ENCODE peak calls at places on chromosomes 13 and 19, in eight cellular contexts. U is right lobe of liver, Y is HFF-Myc, N is IMR-90, K is fibroblast of lung, Q is OCI-LY7, M is fibroblast of mammary gland, B is pancreas. D is an unnamed sample.

GRCh38 chr13:31045621-31046081 is 113.2 kb downstream of the TEX26 start:
- DNase-seq in U (no peak), M (peak), Y (peak), N (peak), B (no peak), K (peak), Q (no peak), D (peak)

GRCh38 chr13:109451726-109452125 is 334.7 kb downstream of the IRS2 start:
- DNase-seq in B (no peak), K (no peak), N (no peak), U (no peak), Y (no peak), M (no peak), Q (no peak), D (peak)

GRCh38 chr13:36904219-36904618 is 15.8 kb downstream of the SMAD9 start:
- DNase-seq in M (no peak), Y (no peak), K (no peak), N (no peak), U (no peak), Q (no peak), B (no peak), D (no peak)

GRCh38 chr19:31304877-31305312 is 44.3 kb downstream of the TSHZ3 start:
- DNase-seq in Y (no peak), M (peak), K (peak), U (no peak), B (no peak), Q (no peak), N (no peak), D (no peak)

GRCh38 chr13:82571653-82572052 is 1310.6 kb downstream of the SLITRK1 start:
- DNase-seq in K (no peak), B (no peak), M (no peak), N (no peak), Y (no peak), U (no peak), Q (no peak), D (no peak)

GRCh38 chr13:97798836-97799235 is 154.6 kb upstream of the IPO5 start:
- DNase-seq in Q (no peak), M (peak), B (no peak), Y (peak), N (peak), K (peak), U (no peak), D (peak)

GRCh38 chr13:89726690-89727435 is 1620.6 kb upstream of the MIR17HG start:
- DNase-seq in N (peak), U (no peak), Q (no peak), B (no peak), Y (no peak), M (peak), K (peak), D (peak)

GRCh38 chr13:36369268-36370107 is 23.3 kb upstream of the SPART start:
- DNase-seq in K (peak), Y (no peak), U (peak), N (peak), Q (no peak), M (peak), B (no peak), D (peak)

GRCh38 chr19:45508931-45509691 is 1.8 kb downstream of the VASP start:
- DNase-seq in Q (peak), B (peak), K (peak), M (peak), U (peak), N (peak), Y (no peak), D (peak)

GRCh38 chr13:100721885-100722512 is 47.4 kb upstream of the TMTC4 start:
- DNase-seq in Q (peak), U (peak), M (peak), B (peak), N (peak), K (peak), Y (peak), D (peak)

GRCh38 chr19:54646331-54646841 is 16.1 kb downstream of the LILRB1 start:
- DNase-seq in Q (no peak), Y (no peak), M (no peak), U (no peak), N (no peak), B (no peak), K (no peak), D (no peak)

GRCh38 chr19:47445937-47446402 is 25.7 kb downstream of the SLC8A2 start:
- DNase-seq in B (peak), U (no peak), Y (no peak), N (no peak), M (no peak), K (no peak), Q (peak), D (no peak)

GRCh38 chr19:43641333-43641732 is 1.7 kb upstream of the CADM4 start:
- DNase-seq in U (no peak), B (no peak), Q (no peak), Y (no peak), K (no peak), N (no peak), M (no peak), D (no peak)

GRCh38 chr13:97344250-97345175 is 89.5 kb upstream of the RAP2A start:
- DNase-seq in K (peak), N (peak), M (peak), Q (peak), B (no peak), Y (no peak), U (peak), D (peak)

GRCh38 chr19:21698215-21698614 is 69.2 kb downstream of the ZNF100 start:
- DNase-seq in M (peak), U (no peak), K (peak), N (peak), B (no peak), Y (peak), Q (peak), D (peak)

GRCh38 chr19:38362076-38362945 is 12.1 kb upstream of the PSMD8 start:
- DNase-seq in B (peak), K (peak), Y (no peak), M (peak), N (peak), U (peak), Q (peak), D (peak)

GRCh38 chr19:53881482-53882390 is at the start of gene PRKCG:
- DNase-seq in N (no peak), Q (no peak), Y (no peak), K (no peak), M (no peak), B (peak), U (peak), D (no peak)

GRCh38 chr19:48726573-48726972 is 7.0 kb upstream of the MAMSTR start:
- DNase-seq in K (no peak), B (peak), U (no peak), N (no peak), M (no peak), Q (peak), Y (no peak), D (no peak)

GRCh38 chr19:55750715-55751114 is 8.2 kb upstream of the RFPL4A start:
- DNase-seq in U (no peak), Y (no peak), Q (no peak), K (no peak), B (no peak), N (no peak), M (no peak), D (no peak)

GRCh38 chr13:76019421-76020044 is 383.4 kb downstream of the LMO7 start:
- DNase-seq in B (no peak), M (peak), K (no peak), Q (peak), U (no peak), Y (no peak), N (no peak), D (peak)

GRCh38 chr19:33446156-33446917 is 72.8 kb downstream of the CEBPG start:
- DNase-seq in K (no peak), N (peak), B (no peak), U (peak), Y (no peak), Q (no peak), M (peak), D (peak)

GRCh38 chr13:27792393-27793218 is at the start of gene GSX1:
- DNase-seq in B (peak), K (peak), Q (no peak), M (peak), N (peak), Y (peak), U (peak), D (peak)

GRCh38 chr19:51784922-51785690 is 9.9 kb upstream of the FPR3 start:
- DNase-seq in Q (peak), K (peak), Y (no peak), N (no peak), M (peak), B (no peak), U (no peak), D (no peak)

GRCh38 chr13:99590519-99591011 is 89.3 kb downstream of the TM9SF2 start:
- DNase-seq in U (no peak), Q (no peak), M (peak), B (no peak), Y (no peak), N (peak), K (peak), D (peak)

GRCh38 chr19:53422551-53422950 is 9.2 kb upstream of the ZNF761 start:
- DNase-seq in Q (no peak), U (no peak), B (no peak), K (no peak), N (no peak), Y (no peak), M (no peak), D (no peak)

GRCh38 chr13:65508745-65509144 is 1721.4 kb downstream of the PCDH9 start:
- DNase-seq in B (no peak), K (no peak), M (no peak), Y (no peak), N (no peak), U (no peak), Q (no peak), D (no peak)

GRCh38 chr19:18967358-18968146 is 26.5 kb upstream of the HOMER3 start:
- DNase-seq in B (no peak), Q (no peak), Y (no peak), N (peak), U (peak), M (peak), K (peak), D (peak)

GRCh38 chr13:81800433-81800832 is 1459.5 kb upstream of the SPRY2 start:
- DNase-seq in Y (no peak), B (no peak), U (no peak), M (no peak), Q (no peak), N (no peak), K (no peak), D (no peak)

GRCh38 chr19:41323023-41323422 is 13.1 kb downstream of the CCDC97 start:
- DNase-seq in N (peak), Y (no peak), K (peak), U (peak), M (peak), Q (no peak), B (no peak), D (peak)
- TF ChIP-seq CTCF in N (no peak), Y (no peak), K (no peak), U (no peak), M (no peak), Q (no peak), B (no peak), D (peak)

GRCh38 chr13:24683370-24683769 is 3.2 kb downstream of the ATP12A start:
- DNase-seq in U (no peak), N (no peak), B (no peak), Y (no peak), M (no peak), K (no peak), Q (no peak), D (no peak)
- H3K4me3 ChIP-seq in U (no peak), N (no peak), B (no peak), Y (no peak), M (no peak), K (no peak), Q (no peak), D (no peak)

GRCh38 chr19:2739602-2740313 is at the start of gene SLC39A3:
- DNase-seq in M (peak), U (peak), B (peak), Q (peak), N (peak), Y (peak), K (peak), D (peak)
- TF ChIP-seq CTCF in M (no peak), U (peak), B (no peak), Q (no peak), N (no peak), Y (no peak), K (peak), D (no peak)

GRCh38 chr19:4719499-4719866 is 4.2 kb downstream of the DPP9 start:
- DNase-seq in Q (no peak), N (no peak), B (no peak), Y (no peak), M (no peak), U (no peak), K (no peak), D (no peak)
- H3K4me3 ChIP-seq in Q (no peak), N (no peak), B (no peak), Y (no peak), M (no peak), U (peak), K (no peak), D (no peak)

GRCh38 chr19:10294368-10294697 is 4.6 kb downstream of the ICAM5 start:
- DNase-seq in Y (no peak), M (no peak), Q (no peak), B (no peak), N (no peak), K (no peak), U (no peak), D (no peak)
- TF ChIP-seq CTCF in Y (no peak), M (no peak), Q (no peak), B (no peak), N (no peak), K (no peak), U (peak), D (peak)

GRCh38 chr19:13865578-13866462 is 11.1 kb upstream of the NANOS3 start:
- DNase-seq in U (no peak), Q (no peak), N (no peak), K (no peak), Y (no peak), B (peak), M (no peak), D (no peak)
- H3K4me3 ChIP-seq in U (peak), Q (peak), N (peak), K (peak), Y (peak), B (peak), M (peak), D (peak)

DNA sequence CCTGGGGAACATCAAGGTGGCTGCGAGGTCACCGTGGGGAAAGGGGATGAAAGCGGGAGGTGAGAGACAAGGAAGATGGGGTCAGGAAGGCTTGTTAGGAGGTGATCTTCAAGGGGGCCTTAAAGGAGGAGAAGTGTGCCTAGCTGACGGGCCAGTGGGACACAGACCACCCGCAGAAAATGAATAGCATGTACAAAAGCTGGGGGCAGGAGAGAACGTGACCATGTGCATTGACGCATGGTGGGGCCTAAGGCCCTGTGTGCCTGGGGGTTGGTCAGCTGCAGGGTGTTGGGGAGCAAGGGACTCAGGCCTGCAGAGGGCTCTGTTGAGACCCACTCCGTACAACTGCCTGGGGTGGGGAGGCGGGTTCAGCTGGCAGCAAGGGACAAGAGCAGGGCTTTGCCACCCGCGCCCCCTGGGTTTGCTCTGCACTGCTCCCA is 5.9 kb downstream of the RAB8A start:
- DNase-seq in M (no peak), B (no peak), U (no peak), N (no peak), K (no peak), Q (peak), Y (no peak), D (no peak)
- TF ChIP-seq CTCF in M (no peak), B (no peak), U (no peak), N (peak), K (no peak), Q (peak), Y (no peak), D (peak)

DNA sequence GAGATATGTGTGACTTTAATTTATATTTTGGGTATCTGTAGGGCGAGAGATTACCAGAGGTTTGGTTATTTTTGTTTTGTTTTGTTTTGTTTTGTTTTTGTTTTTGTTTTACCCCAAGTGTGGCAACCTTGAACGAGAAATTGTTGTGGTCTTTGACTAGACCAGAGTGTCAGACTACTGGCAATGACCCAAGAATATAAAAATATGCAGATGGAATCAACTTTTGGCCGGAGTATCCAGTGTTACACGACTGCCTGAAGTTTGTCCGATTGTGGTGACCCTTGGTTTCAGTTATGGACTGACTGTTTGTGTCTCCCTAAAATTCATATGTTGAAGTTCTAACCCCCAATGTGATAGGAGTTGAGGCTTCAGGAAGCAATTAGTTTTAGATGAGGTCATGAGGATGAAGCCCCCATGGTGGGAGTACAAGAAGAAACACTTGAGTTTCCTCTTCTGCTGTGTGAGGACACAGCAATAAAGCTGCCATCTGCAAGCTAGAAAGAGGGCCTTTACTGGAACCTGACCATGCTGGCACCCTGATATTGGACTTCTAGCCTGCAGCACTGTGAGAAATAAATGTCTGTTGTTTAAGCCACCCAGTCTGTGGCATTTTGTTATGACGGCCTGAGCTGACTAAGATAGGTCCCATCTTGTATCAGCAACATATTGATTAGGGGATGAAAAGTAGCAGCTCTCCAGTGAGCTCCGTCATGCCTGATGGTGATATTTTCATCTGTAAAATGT is 261.7 kb downstream of the MTUS2 start:
- DNase-seq in N (no peak), M (no peak), K (no peak), Q (no peak), U (no peak), Y (no peak), B (no peak), D (no peak)
- H3K4me3 ChIP-seq in N (no peak), M (no peak), K (no peak), Q (no peak), U (no peak), Y (no peak), B (no peak), D (no peak)